ENCODE peak calls at places on chromosomes 7 and 10, in seven cellular contexts. O is WTC11, K is fibroblast of the aortic adventitia, N is Calu3, Z is GM13977, U is WERI-Rb-1, G is D721Med. S is an unnamed sample.

GRCh38 chr10:72297281-72297967 is 23.7 kb downstream of the DDIT4 start:
- DNase-seq in Z (peak), G (no peak), K (peak), N (peak), O (no peak), U (no peak), S (peak)

GRCh38 chr7:11203224-11203623 is 229.6 kb downstream of the PHF14 start:
- DNase-seq in U (no peak), N (no peak), O (no peak), Z (no peak), K (no peak), G (no peak), S (no peak)

GRCh38 chr10:6108631-6109443 is 20.0 kb downstream of the RBM17 start:
- DNase-seq in Z (peak), N (peak), U (no peak), K (peak), O (peak), G (no peak), S (no peak)

GRCh38 chr7:152504367-152504766 is 68.6 kb upstream of the KMT2C start:
- DNase-seq in N (peak), K (no peak), U (no peak), G (no peak), O (no peak), Z (no peak), S (no peak)

GRCh38 chr7:150716368-150716767 is at the start of gene GIMAP1:
- DNase-seq in K (no peak), O (no peak), G (no peak), Z (no peak), N (no peak), U (no peak), S (no peak)

GRCh38 chr7:128453836-128454804 is 1.6 kb upstream of the HILPDA start:
- DNase-seq in U (peak), Z (no peak), O (peak), G (no peak), K (peak), N (no peak), S (peak)

GRCh38 chr7:128831178-128831993 is 1.2 kb downstream of the FLNC start:
- DNase-seq in O (peak), G (no peak), N (no peak), Z (peak), K (peak), U (peak), S (peak)

GRCh38 chr7:116951366-116952292 is 1.7 kb upstream of the ST7 start:
- DNase-seq in K (no peak), G (no peak), Z (no peak), U (no peak), N (no peak), O (no peak), S (no peak)

GRCh38 chr7:87359366-87359765 is 13.9 kb downstream of the CROT start:
- DNase-seq in N (no peak), G (no peak), K (peak), Z (no peak), O (no peak), U (no peak), S (no peak)

GRCh38 chr7:43779032-43779812 is 20.7 kb downstream of the BLVRA start:
- DNase-seq in O (no peak), U (no peak), K (peak), Z (no peak), G (no peak), N (no peak), S (no peak)

GRCh38 chr10:127398140-127398966 is 150.8 kb upstream of the NPS start:
- DNase-seq in U (no peak), K (peak), Z (no peak), G (no peak), O (no peak), N (no peak), S (no peak)

GRCh38 chr10:35940067-35940989 is 298.2 kb upstream of the FZD8 start:
- DNase-seq in K (peak), Z (no peak), N (no peak), O (peak), G (no peak), U (peak), S (no peak)

GRCh38 chr7:47833211-47833610 is 115.1 kb downstream of the PKD1L1 start:
- DNase-seq in O (no peak), G (no peak), K (no peak), U (no peak), Z (no peak), N (no peak), S (no peak)

GRCh38 chr7:137774793-137775201 is 72.0 kb downstream of the DGKI start:
- DNase-seq in G (no peak), Z (no peak), O (no peak), K (peak), U (no peak), N (no peak), S (no peak)

DNA sequence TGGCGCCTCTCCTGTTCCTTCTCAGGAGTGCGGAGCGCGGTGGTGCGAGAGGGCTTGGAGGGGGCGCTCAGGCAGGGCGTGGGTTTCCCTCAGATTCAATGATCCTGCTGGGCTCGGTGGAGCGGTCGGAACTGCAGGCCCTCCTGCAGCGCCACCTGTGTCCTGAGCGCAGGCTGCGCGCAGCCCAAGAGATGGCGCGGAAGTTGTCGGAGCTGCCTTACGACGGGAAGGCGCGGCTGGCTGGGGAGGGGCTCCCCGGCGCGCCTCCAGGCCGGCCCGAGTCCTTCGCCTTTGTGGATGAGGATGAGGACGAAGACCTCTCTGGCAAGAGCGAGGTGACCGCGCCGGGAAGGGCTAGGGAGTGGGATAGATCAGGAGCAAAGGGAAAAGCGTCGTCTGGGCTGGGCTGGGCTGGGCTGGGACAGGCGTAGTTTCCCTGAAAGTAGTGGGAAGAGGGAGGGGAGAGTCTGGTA is 17.0 kb downstream of the FAM131B start:
- DNase-seq in Z (no peak), G (no peak), N (peak), U (peak), K (no peak), O (peak), S (no peak)
- TF ChIP-seq CTCF in Z (peak), G (peak), N (peak), U (peak), K (peak), O (no peak), S (peak)

GRCh38 chr10:30270247-30270646 is 78.8 kb downstream of the MTPAP start:
- DNase-seq in N (no peak), G (no peak), U (no peak), O (no peak), K (peak), Z (no peak), S (no peak)
- TF ChIP-seq CTCF in N (no peak), G (peak), U (no peak), O (no peak), K (peak), Z (no peak), S (peak)

GRCh38 chr7:50347693-50348092 is 43.2 kb downstream of the IKZF1 start:
- DNase-seq in Z (no peak), G (no peak), K (no peak), N (no peak), O (no peak), U (no peak), S (no peak)

GRCh38 chr7:50349963-50350944 is 45.7 kb downstream of the IKZF1 start:
- DNase-seq in O (no peak), K (no peak), G (no peak), N (no peak), Z (peak), U (no peak), S (no peak)

GRCh38 chr7:50346548-50347497 is 42.3 kb downstream of the IKZF1 start:
- DNase-seq in O (no peak), U (no peak), Z (no peak), K (no peak), G (no peak), N (no peak), S (no peak)

GRCh38 chr7:50349399-50349798 is 44.9 kb downstream of the IKZF1 start:
- DNase-seq in K (no peak), O (no peak), Z (no peak), N (no peak), G (no peak), U (no peak), S (no peak)

GRCh38 chr7:50348469-50349162 is 44.1 kb downstream of the IKZF1 start:
- DNase-seq in Z (no peak), U (no peak), K (no peak), N (no peak), O (no peak), G (no peak), S (no peak)
- TF ChIP-seq CTCF in Z (no peak), U (no peak), K (no peak), N (no peak), O (no peak), G (no peak), S (no peak)

GRCh38 chr10:77959384-77959783 is 32.8 kb upstream of the DLG5 start:
- DNase-seq in O (no peak), U (no peak), Z (no peak), N (no peak), K (no peak), G (no peak), S (no peak)

GRCh38 chr10:77960829-77961329 is 34.3 kb upstream of the DLG5 start:
- DNase-seq in K (no peak), O (no peak), Z (no peak), G (no peak), N (no peak), U (no peak), S (no peak)

GRCh38 chr10:77961668-77962067 is 35.1 kb upstream of the DLG5 start:
- DNase-seq in U (no peak), G (no peak), O (no peak), K (no peak), N (no peak), Z (no peak), S (no peak)

GRCh38 chr10:77962350-77963146 is 36.0 kb upstream of the DLG5 start:
- DNase-seq in K (no peak), U (no peak), N (no peak), Z (no peak), O (no peak), G (no peak), S (no peak)

GRCh38 chr10:77959887-77960286 is 33.3 kb upstream of the DLG5 start:
- DNase-seq in Z (no peak), G (no peak), U (no peak), O (no peak), N (no peak), K (no peak), S (no peak)
- TF ChIP-seq CTCF in Z (no peak), G (no peak), U (peak), O (no peak), N (no peak), K (no peak), S (no peak)

GRCh38 chr10:21057436-21057835 is 160.3 kb upstream of the NEBL start:
- DNase-seq in O (no peak), N (no peak), Z (no peak), G (no peak), U (no peak), K (no peak), S (no peak)
- TF ChIP-seq CTCF in O (no peak), N (no peak), Z (no peak), G (no peak), U (no peak), K (no peak), S (no peak)

DNA sequence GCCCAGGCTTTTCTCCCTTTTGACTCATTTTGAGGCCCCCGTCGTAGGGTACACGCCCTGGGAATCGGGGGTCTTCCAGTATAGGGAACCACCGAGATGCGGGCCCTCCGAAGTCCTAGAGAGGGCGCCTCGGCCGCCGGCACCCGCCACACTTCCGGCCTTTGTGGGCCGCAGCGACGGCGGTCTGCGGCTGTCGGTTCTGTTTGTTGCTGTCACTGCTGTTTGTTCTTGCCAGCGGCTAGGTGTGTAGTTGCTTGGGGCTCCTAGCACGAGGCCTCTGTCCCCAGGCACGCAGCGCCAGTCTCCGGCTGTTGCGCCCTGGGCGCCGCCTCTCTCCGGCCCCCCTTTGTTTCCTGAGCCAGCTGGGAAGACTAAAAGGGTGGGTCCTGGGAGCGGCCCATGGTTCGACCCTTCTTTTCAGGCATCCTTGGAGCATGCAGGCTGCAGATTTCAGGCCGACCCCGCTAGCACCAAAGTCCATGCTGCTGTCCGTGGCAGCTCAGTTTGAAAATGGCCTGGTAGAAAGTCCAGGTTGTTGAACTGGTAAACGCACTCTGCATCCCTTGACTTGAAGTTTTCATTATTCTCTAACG is 17.8 kb upstream of the ZKSCAN1 start:
- DNase-seq in K (peak), Z (peak), O (peak), N (peak), U (no peak), G (no peak), S (no peak)
- TF ChIP-seq CTCF in K (peak), Z (peak), O (no peak), N (peak), U (no peak), G (no peak), S (peak)

DNA sequence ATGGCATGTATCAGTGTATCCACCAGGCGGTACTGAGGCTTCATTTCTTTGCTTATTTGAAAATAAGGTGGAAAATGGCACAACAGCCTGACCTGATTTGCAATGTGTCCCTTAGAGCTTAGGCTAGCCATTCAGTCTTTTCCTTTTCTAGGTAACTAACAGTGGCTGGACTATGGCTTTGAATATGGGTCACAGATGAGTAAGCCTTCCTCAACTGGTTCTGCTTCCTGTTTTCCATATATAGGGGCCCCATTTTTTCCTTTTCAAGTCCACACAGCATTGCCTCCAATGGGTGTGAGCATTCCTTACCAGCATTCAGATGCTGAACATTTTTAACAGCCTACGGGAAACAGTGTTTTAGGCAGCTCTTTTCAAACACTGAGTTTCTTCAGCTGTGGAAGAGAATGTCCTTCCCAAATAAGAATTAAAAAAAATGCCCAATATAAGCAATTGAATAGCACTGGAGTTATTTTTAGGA is 3.9 kb upstream of the ITGB1 start:
- DNase-seq in N (peak), U (no peak), O (no peak), Z (no peak), G (no peak), K (peak), S (no peak)
- TF ChIP-seq CTCF in N (no peak), U (no peak), O (no peak), Z (no peak), G (no peak), K (peak), S (peak)

GRCh38 chr7:100109521-100110163 is 8.2 kb downstream of the AP4M1 start:
- DNase-seq in Z (no peak), K (no peak), U (no peak), N (no peak), G (no peak), O (no peak), S (no peak)
- TF ChIP-seq CTCF in Z (no peak), K (no peak), U (peak), N (no peak), G (no peak), O (no peak), S (no peak)

DNA sequence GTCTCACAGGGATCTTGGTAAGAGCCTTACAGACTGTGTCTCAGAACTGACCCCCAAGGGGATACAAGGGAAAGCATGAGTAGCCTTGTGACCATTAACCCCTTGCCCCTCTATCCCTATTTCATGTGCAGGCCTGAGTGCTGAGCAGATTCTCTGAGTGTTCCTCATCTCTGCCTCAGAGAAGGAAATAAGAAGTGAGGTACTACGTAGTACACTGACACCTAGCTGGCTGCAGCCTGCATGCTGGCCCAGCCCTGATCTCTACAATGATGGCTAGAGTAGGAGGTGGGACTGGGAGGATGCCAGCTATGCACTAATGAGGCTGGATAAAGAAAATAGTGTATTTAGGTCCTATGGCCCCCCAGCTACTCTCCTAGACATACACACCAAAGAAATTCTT is 174.9 kb upstream of the HPS1 start:
- DNase-seq in O (no peak), G (no peak), U (no peak), N (no peak), Z (no peak), K (no peak), S (no peak)
- TF ChIP-seq CTCF in O (no peak), G (no peak), U (no peak), N (no peak), Z (no peak), K (no peak), S (no peak)

S was measured in AG09319.